ENCODE peak calls at places on chromosomes 1 and 21, in eight cellular contexts. P is brain microvascular endothelial cell, A is heart right ventricle, H is pancreas, J is cardiac muscle cell, X is body of pancreas, T is IMR-90, R is prostate gland. G is an unnamed sample.

GRCh38 chr1:241336335-241336734 is 20.7 kb downstream of the RGS7 start:
- DNase-seq in P (peak), A (no peak), H (no peak), J (no peak), X (no peak), T (peak), R (no peak), G (peak)

GRCh38 chr1:117651616-117652015 is 45.8 kb downstream of the TENT5C start:
- DNase-seq in P (no peak), A (no peak), H (no peak), J (no peak), X (no peak), T (no peak), R (no peak), G (no peak)

GRCh38 chr1:78836736-78837135 is 169.8 kb downstream of the ADGRL4 start:
- DNase-seq in P (no peak), A (no peak), H (no peak), J (peak), X (no peak), T (no peak), R (no peak), G (peak)

GRCh38 chr21:45887788-45888187 is 93.8 kb upstream of the COL6A1 start:
- DNase-seq in P (no peak), A (peak), H (peak), J (no peak), X (no peak), T (no peak), R (no peak), G (no peak)

GRCh38 chr1:216766633-216767325 is 43.5 kb upstream of the ESRRG start:
- DNase-seq in P (no peak), A (no peak), H (no peak), J (no peak), X (no peak), T (no peak), R (no peak), G (no peak)

GRCh38 chr1:119384591-119384990 is 16.0 kb downstream of the HAO2 start:
- DNase-seq in P (no peak), A (no peak), H (no peak), J (no peak), X (no peak), T (no peak), R (no peak), G (no peak)

GRCh38 chr1:113860891-113861290 is 10.6 kb downstream of the PTPN22 start:
- DNase-seq in P (peak), A (no peak), H (no peak), J (peak), X (no peak), T (peak), R (no peak), G (peak)

GRCh38 chr1:53600001-53600400 is 139.0 kb downstream of the GLIS1 start:
- DNase-seq in P (no peak), A (no peak), H (no peak), J (no peak), X (no peak), T (no peak), R (no peak), G (no peak)

GRCh38 chr1:17780916-17781315 is 25.8 kb downstream of the ACTL8 start:
- DNase-seq in P (no peak), A (no peak), H (no peak), J (no peak), X (no peak), T (no peak), R (no peak), G (no peak)

GRCh38 chr1:97603218-97603617 is 317.6 kb downstream of the DPYD start:
- DNase-seq in P (no peak), A (no peak), H (no peak), J (no peak), X (no peak), T (no peak), R (no peak), G (no peak)

GRCh38 chr21:46298083-46298412 is 11.9 kb downstream of the YBEY start:
- DNase-seq in P (no peak), A (no peak), H (no peak), J (no peak), X (no peak), T (no peak), R (no peak), G (peak)

GRCh38 chr1:202329891-202330290 is 11.8 kb downstream of the UBE2T start:
- DNase-seq in P (no peak), A (no peak), H (no peak), J (no peak), X (no peak), T (no peak), R (no peak), G (no peak)

GRCh38 chr1:54259546-54259945 is 59.6 kb downstream of the MRPL37 start:
- DNase-seq in P (no peak), A (no peak), H (no peak), J (no peak), X (no peak), T (no peak), R (no peak), G (no peak)

DNA sequence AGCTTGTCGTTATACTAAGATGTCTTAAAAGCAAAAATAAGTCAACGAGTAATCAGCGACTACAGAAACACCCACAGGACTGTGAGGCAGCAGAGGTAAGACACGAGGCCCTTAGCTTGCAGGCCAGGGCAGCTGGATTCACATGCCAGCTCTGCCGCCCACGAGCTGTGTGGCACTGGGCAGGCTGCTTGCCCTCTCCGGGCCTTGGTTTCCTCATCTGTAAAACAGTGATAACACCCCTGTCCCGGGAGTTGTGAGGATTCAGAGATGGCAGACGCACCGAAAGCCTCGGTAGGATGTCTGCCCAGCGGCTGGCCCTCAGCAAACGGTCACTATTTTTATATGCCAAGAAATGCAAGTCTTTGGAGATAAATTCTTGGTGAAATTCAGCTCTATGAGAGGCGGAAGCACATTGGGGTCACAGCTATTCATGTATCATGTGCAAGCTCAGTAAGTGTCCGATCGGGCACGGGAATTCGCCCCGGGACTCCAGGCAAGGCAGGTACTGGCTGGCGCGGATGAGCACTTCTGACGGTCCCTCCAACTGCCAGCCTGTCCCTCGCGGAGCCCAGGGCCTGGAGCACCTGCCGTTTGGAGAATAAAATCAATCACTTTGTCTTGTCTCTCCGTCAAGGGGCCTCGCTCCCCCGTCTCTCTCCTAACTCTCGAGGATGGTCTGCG is 1.1 kb downstream of the C2CD2 start:
- DNase-seq in P (no peak), A (no peak), H (no peak), J (no peak), X (peak), T (peak), R (no peak), G (peak)
- H3K4me3 ChIP-seq in P (peak), A (peak), H (peak), J (peak), X (peak), T (peak), R (peak), G (peak)

DNA sequence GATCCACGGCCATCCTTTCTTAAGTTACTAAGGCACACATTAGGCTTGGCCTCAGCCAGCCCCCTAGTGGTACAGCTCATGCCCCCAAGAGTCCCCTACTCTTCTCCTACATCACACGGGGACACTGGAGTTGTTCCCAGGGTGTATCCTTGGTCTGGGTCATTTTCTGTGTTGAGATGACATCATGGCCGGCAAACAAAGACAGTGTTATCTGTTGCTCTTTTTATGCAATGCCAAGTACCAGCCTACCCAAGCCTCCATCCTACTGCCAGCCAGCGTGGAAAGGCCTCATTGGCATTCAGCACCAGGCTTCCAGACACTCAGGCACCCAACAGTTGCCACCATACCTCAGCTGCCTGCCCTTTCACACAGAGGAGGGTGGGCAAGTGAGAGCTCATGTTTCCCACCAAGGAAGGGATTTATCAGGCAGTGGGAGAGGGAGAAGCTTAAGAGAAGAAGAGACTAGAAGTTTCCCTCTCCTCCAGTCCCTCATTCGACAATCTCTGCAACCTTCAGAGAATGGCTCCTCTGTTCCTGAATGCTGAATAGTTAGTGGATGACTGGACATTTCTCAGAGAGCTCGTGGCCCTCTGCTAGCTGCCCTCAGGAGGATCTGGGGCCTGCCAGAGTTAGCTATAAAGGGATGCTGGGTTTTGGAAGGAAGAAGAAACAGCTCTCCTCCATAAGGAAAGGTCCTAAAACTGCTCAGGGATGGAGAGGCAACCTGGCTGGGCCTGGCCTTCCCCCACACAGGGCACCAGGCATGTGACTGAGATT is 17.7 kb downstream of the CBR1 start:
- DNase-seq in P (no peak), A (no peak), H (no peak), J (no peak), X (no peak), T (peak), R (no peak), G (no peak)
- TF ChIP-seq CTCF in P (peak), A (peak), H (no peak), J (peak), X (no peak), T (no peak), R (no peak), G (no peak)

GRCh38 chr1:145759713-145760112 is 40.4 kb downstream of the CD160 start:
- DNase-seq in P (no peak), A (no peak), H (no peak), J (no peak), X (no peak), T (no peak), R (no peak), G (no peak)

GRCh38 chr1:145758575-145758974 is 39.3 kb downstream of the CD160 start:
- DNase-seq in P (no peak), A (no peak), H (no peak), J (no peak), X (no peak), T (no peak), R (no peak), G (no peak)

GRCh38 chr1:145757420-145757819 is 38.1 kb downstream of the CD160 start:
- DNase-seq in P (no peak), A (no peak), H (no peak), J (no peak), X (no peak), T (peak), R (no peak), G (no peak)

GRCh38 chr1:145758116-145758515 is 38.8 kb downstream of the CD160 start:
- DNase-seq in P (no peak), A (no peak), H (no peak), J (no peak), X (no peak), T (no peak), R (no peak), G (no peak)
- H3K4me3 ChIP-seq in P (no peak), A (no peak), H (no peak), J (no peak), X (no peak), T (no peak), R (no peak), G (no peak)

DNA sequence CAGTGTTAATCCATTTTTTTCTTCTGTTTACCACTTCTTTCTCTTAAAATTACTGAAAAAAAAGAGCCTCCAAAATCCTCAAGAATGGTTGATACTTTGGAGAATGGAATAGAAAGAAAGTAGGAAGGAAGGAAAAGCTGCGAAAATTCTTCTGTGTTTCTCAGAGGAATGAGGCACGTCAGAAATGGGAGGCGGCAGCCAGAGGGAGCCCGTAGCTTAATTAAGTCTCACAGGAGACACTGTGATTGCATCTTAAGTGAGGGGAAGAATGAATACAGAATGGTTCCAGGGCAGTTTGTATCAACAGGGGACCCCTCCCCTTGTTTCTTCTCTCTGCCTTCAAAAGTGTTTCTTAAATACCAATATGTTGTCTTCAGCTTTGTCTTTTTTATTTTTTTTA is 1099.5 kb downstream of the PLA2G4A start:
- DNase-seq in P (peak), A (no peak), H (no peak), J (peak), X (no peak), T (peak), R (no peak), G (no peak)
- TF ChIP-seq CTCF in P (peak), A (no peak), H (no peak), J (peak), X (no peak), T (peak), R (peak), G (no peak)

GRCh38 chr1:965526-966134 is 652 bp upstream of the PLEKHN1 start:
- DNase-seq in P (no peak), A (no peak), H (peak), J (no peak), X (no peak), T (no peak), R (no peak), G (no peak)
- H3K4me3 ChIP-seq in P (no peak), A (no peak), H (no peak), J (no peak), X (no peak), T (peak), R (no peak), G (no peak)

GRCh38 chr1:31939484-31940329 is 1.5 kb upstream of the PTP4A2 start:
- DNase-seq in P (peak), A (no peak), H (peak), J (peak), X (peak), T (peak), R (no peak), G (peak)
- TF ChIP-seq CTCF in P (peak), A (peak), H (peak), J (peak), X (peak), T (peak), R (no peak), G (peak)

GRCh38 chr1:12597792-12598191 is 20.2 kb downstream of the DHRS3 start:
- DNase-seq in P (no peak), A (peak), H (peak), J (no peak), X (peak), T (no peak), R (peak), G (no peak)

GRCh38 chr1:12594490-12594889 is 23.5 kb downstream of the DHRS3 start:
- DNase-seq in P (no peak), A (no peak), H (no peak), J (no peak), X (no peak), T (no peak), R (no peak), G (no peak)

GRCh38 chr1:12593621-12594066 is 24.4 kb downstream of the DHRS3 start:
- DNase-seq in P (peak), A (peak), H (no peak), J (peak), X (no peak), T (peak), R (peak), G (peak)

GRCh38 chr1:12594966-12595838 is 22.8 kb downstream of the DHRS3 start:
- DNase-seq in P (peak), A (peak), H (peak), J (peak), X (peak), T (peak), R (peak), G (peak)

DNA sequence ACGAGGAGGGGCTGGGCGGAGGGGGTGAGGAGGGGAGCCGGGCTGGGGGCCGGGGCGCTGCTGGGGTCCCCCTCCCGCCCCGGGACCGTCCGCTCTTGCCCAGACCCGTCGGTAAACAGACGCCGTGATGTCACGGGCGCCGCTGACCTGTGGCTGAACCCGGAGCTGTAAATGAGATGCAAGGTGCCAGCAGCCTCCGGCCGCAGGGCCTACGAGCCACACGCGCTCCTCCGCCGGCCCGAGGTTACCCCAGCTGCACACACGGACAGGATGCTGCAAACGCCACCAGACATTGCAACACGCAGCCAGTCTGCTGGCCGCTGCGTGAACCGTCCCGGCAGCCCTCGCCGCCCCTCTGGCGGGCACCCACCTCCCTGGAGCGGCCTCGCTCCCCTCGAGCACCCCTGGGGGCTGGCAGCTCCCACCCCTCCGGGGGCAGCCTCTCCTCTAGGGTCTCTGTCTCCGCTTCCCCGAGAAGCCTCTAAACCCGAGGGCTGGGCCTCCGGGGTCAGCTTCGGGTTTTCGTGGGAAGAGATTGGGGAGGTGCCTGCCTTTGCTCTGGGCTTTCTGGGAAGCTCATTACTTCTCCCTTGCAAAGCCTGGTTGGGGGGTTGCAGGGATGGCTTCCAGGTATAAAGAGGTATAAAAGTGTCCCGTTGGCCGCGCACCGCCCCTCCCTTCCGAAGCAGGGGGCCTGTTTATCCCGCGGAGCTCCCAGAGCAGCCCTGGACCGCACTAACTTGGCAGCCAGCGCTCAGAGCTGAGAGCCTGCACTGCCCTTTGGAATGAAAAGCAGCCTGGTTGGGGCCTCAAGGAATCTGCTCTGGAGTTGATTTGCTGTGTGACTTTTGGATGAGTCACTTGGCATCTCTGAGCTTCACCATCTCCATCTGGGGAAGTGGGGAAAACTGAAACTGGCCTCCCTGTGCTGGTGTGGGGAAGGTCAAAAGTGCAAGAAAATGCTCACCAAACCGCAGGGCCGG is 21.9 kb downstream of the DHRS3 start:
- DNase-seq in P (peak), A (peak), H (peak), J (peak), X (peak), T (peak), R (peak), G (peak)
- H3K4me3 ChIP-seq in P (peak), A (peak), H (no peak), J (peak), X (no peak), T (no peak), R (peak), G (peak)

GRCh38 chr1:213131851-213132655 is 81.0 kb downstream of the RPS6KC1 start:
- DNase-seq in P (no peak), A (no peak), H (no peak), J (no peak), X (no peak), T (no peak), R (no peak), G (no peak)
- TF ChIP-seq CTCF in P (no peak), A (no peak), H (no peak), J (peak), X (peak), T (no peak), R (no peak), G (no peak)

GRCh38 chr1:235907897-235908240 is 41.2 kb upstream of the LYST start:
- DNase-seq in P (no peak), A (no peak), H (no peak), J (no peak), X (no peak), T (no peak), R (no peak), G (no peak)

GRCh38 chr1:235910357-235911299 is 43.9 kb upstream of the LYST start:
- DNase-seq in P (peak), A (no peak), H (no peak), J (peak), X (no peak), T (peak), R (no peak), G (peak)

GRCh38 chr1:235907187-235907896 is 40.6 kb upstream of the LYST start:
- DNase-seq in P (no peak), A (no peak), H (no peak), J (no peak), X (no peak), T (no peak), R (no peak), G (no peak)

GRCh38 chr1:235911300-235911662 is 44.6 kb upstream of the LYST start:
- DNase-seq in P (no peak), A (no peak), H (no peak), J (no peak), X (no peak), T (no peak), R (no peak), G (no peak)

DNA sequence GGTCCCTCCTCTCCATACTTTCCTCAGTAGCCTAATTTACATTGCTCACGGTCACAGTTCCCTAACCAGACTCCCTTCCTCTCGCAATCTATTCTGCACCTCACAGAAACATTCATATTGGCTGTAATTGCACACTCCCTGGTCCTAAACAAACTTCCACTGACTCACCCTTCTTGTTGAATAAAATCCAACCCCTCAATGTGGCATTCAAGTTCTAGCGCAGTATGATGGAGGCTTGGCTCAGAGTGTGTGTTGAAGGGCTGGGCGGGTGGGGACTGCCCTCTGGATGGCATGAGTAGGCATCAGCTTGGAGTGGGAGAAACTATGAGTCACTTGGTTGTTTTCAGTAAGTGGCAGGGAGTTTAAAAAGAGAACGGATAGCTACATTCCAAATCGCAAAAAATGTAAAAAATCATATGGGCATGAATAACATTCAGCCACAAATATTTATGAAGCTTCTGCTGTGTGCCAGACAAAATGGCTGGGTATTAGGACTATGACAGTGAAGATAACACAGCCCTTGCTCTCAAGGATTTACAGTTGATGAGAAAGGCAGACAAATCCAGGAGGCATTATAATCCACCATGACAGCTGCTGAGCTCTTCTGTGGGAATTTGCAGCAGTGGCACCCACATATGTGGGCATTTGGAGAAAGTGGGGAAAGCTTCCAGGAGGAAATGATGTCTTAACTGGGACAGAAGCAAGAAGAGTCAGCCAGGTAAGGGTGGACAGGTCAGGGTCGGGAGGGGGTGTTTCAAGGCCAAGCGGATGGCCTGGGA is 42.2 kb upstream of the LYST start:
- DNase-seq in P (peak), A (no peak), H (no peak), J (peak), X (no peak), T (peak), R (peak), G (peak)
- H3K4me3 ChIP-seq in P (no peak), A (no peak), H (no peak), J (no peak), X (no peak), T (no peak), R (no peak), G (no peak)

G was measured in AG10803.